ENCODE peak calls at places on chromosomes 3 and 15, in eight cellular contexts. One of them, this sample, is unnamed.

GRCh38 chr3:58577269-58577821 is at the start of gene FAM107A:
- DNase-seq in HepG2: no peak
- DNase-seq in left ventricle myocardium inferior: peak
- DNase-seq in RWPE2: no peak
- DNase-seq in stomach: peak
- DNase-seq in spleen: peak
- DNase-seq in cardiac fibroblast: peak
- DNase-seq in BJ: peak
- DNase-seq in this sample: peak

GRCh38 chr3:184543848-184544512 is 17.6 kb upstream of the EPHB3 start:
- DNase-seq in BJ: no peak
- DNase-seq in stomach: peak
- DNase-seq in spleen: peak
- DNase-seq in HepG2: peak
- DNase-seq in RWPE2: no peak
- DNase-seq in left ventricle myocardium inferior: peak
- DNase-seq in cardiac fibroblast: peak
- DNase-seq in this sample: peak

GRCh38 chr15:52233405-52233804 is 42.2 kb upstream of the GNB5 start:
- DNase-seq in BJ: no peak
- DNase-seq in RWPE2: no peak
- DNase-seq in spleen: no peak
- DNase-seq in cardiac fibroblast: no peak
- DNase-seq in left ventricle myocardium inferior: no peak
- DNase-seq in stomach: no peak
- DNase-seq in HepG2: no peak
- DNase-seq in this sample: no peak

GRCh38 chr3:134239538-134239937 is 11.1 kb downstream of the RYK start:
- DNase-seq in BJ: no peak
- DNase-seq in RWPE2: no peak
- DNase-seq in cardiac fibroblast: peak
- DNase-seq in HepG2: no peak
- DNase-seq in spleen: no peak
- DNase-seq in left ventricle myocardium inferior: no peak
- DNase-seq in stomach: no peak
- DNase-seq in this sample: peak

GRCh38 chr15:74304459-74304858 is 63.0 kb downstream of the CYP11A1 start:
- DNase-seq in stomach: no peak
- DNase-seq in RWPE2: no peak
- DNase-seq in left ventricle myocardium inferior: no peak
- DNase-seq in cardiac fibroblast: no peak
- DNase-seq in HepG2: no peak
- DNase-seq in BJ: no peak
- DNase-seq in spleen: no peak
- DNase-seq in this sample: no peak

GRCh38 chr3:13748500-13748899 is 131.4 kb downstream of the WNT7A start:
- DNase-seq in stomach: no peak
- DNase-seq in HepG2: no peak
- DNase-seq in RWPE2: no peak
- DNase-seq in spleen: no peak
- DNase-seq in left ventricle myocardium inferior: no peak
- DNase-seq in cardiac fibroblast: no peak
- DNase-seq in BJ: no peak
- DNase-seq in this sample: no peak

GRCh38 chr15:74809951-74810350 is 2.7 kb upstream of the LMAN1L start:
- DNase-seq in spleen: no peak
- DNase-seq in stomach: no peak
- DNase-seq in RWPE2: no peak
- DNase-seq in left ventricle myocardium inferior: no peak
- DNase-seq in BJ: no peak
- DNase-seq in HepG2: no peak
- DNase-seq in cardiac fibroblast: no peak
- DNase-seq in this sample: no peak

GRCh38 chr3:188348445-188349244 is 194.7 kb downstream of the LPP start:
- DNase-seq in BJ: peak
- DNase-seq in spleen: no peak
- DNase-seq in HepG2: peak
- DNase-seq in stomach: peak
- DNase-seq in left ventricle myocardium inferior: peak
- DNase-seq in RWPE2: peak
- DNase-seq in cardiac fibroblast: peak
- DNase-seq in this sample: peak

GRCh38 chr15:31472636-31473383 is 146.2 kb downstream of the KLF13 start:
- DNase-seq in left ventricle myocardium inferior: no peak
- DNase-seq in cardiac fibroblast: peak
- DNase-seq in BJ: no peak
- DNase-seq in stomach: peak
- DNase-seq in HepG2: no peak
- DNase-seq in spleen: peak
- DNase-seq in RWPE2: peak
- DNase-seq in this sample: no peak

GRCh38 chr15:96947296-96947695 is 616.8 kb downstream of the NR2F2 start:
- DNase-seq in BJ: no peak
- DNase-seq in spleen: no peak
- DNase-seq in cardiac fibroblast: no peak
- DNase-seq in HepG2: no peak
- DNase-seq in RWPE2: no peak
- DNase-seq in stomach: no peak
- DNase-seq in left ventricle myocardium inferior: no peak
- DNase-seq in this sample: no peak

GRCh38 chr15:58770519-58770856 is 614 bp upstream of the MINDY2 start:
- DNase-seq in stomach: no peak
- DNase-seq in left ventricle myocardium inferior: no peak
- DNase-seq in HepG2: no peak
- DNase-seq in spleen: no peak
- DNase-seq in cardiac fibroblast: peak
- DNase-seq in BJ: no peak
- DNase-seq in RWPE2: no peak
- DNase-seq in this sample: peak

GRCh38 chr3:194632211-194632982 is 822 bp downstream of the TMEM44 start:
- DNase-seq in spleen: peak
- DNase-seq in RWPE2: no peak
- DNase-seq in left ventricle myocardium inferior: peak
- DNase-seq in cardiac fibroblast: peak
- DNase-seq in HepG2: no peak
- DNase-seq in stomach: no peak
- DNase-seq in BJ: no peak
- DNase-seq in this sample: peak

GRCh38 chr15:25739687-25740121 is 123.4 kb downstream of the ATP10A start:
- DNase-seq in RWPE2: no peak
- DNase-seq in left ventricle myocardium inferior: no peak
- DNase-seq in HepG2: no peak
- DNase-seq in cardiac fibroblast: peak
- DNase-seq in spleen: no peak
- DNase-seq in BJ: no peak
- DNase-seq in stomach: no peak
- DNase-seq in this sample: no peak

GRCh38 chr3:196641278-196642058 is 2.0 kb downstream of the NRROS start:
- DNase-seq in BJ: no peak
- DNase-seq in HepG2: no peak
- DNase-seq in cardiac fibroblast: no peak
- DNase-seq in stomach: no peak
- DNase-seq in left ventricle myocardium inferior: no peak
- DNase-seq in RWPE2: no peak
- DNase-seq in spleen: no peak
- DNase-seq in this sample: no peak

GRCh38 chr3:179544981-179545645 is 17.6 kb upstream of the ACTL6A start:
- DNase-seq in BJ: peak
- DNase-seq in HepG2: no peak
- DNase-seq in cardiac fibroblast: peak
- DNase-seq in left ventricle myocardium inferior: no peak
- DNase-seq in RWPE2: no peak
- DNase-seq in spleen: no peak
- DNase-seq in stomach: no peak
- DNase-seq in this sample: peak

GRCh38 chr15:41876007-41876406 is 17.8 kb downstream of the SPTBN5 start:
- DNase-seq in BJ: no peak
- DNase-seq in stomach: no peak
- DNase-seq in RWPE2: no peak
- DNase-seq in cardiac fibroblast: no peak
- DNase-seq in left ventricle myocardium inferior: no peak
- DNase-seq in spleen: peak
- DNase-seq in HepG2: no peak
- DNase-seq in this sample: no peak

GRCh38 chr3:15513121-15513520 is 8.4 kb downstream of the COLQ start:
- DNase-seq in cardiac fibroblast: no peak
- DNase-seq in left ventricle myocardium inferior: no peak
- DNase-seq in HepG2: no peak
- DNase-seq in spleen: no peak
- DNase-seq in BJ: no peak
- DNase-seq in stomach: no peak
- DNase-seq in RWPE2: no peak
- DNase-seq in this sample: no peak

GRCh38 chr15:40582726-40583246 is 11.3 kb upstream of the KNL1 start:
- DNase-seq in stomach: no peak
- DNase-seq in cardiac fibroblast: no peak
- DNase-seq in left ventricle myocardium inferior: no peak
- DNase-seq in spleen: no peak
- DNase-seq in HepG2: peak
- DNase-seq in RWPE2: no peak
- DNase-seq in BJ: no peak
- DNase-seq in this sample: peak

GRCh38 chr3:195873971-195874370 is 34.4 kb downstream of the TNK2 start:
- DNase-seq in RWPE2: no peak
- DNase-seq in left ventricle myocardium inferior: no peak
- DNase-seq in spleen: no peak
- DNase-seq in cardiac fibroblast: peak
- DNase-seq in BJ: no peak
- DNase-seq in HepG2: no peak
- DNase-seq in stomach: peak
- DNase-seq in this sample: peak

DNA sequence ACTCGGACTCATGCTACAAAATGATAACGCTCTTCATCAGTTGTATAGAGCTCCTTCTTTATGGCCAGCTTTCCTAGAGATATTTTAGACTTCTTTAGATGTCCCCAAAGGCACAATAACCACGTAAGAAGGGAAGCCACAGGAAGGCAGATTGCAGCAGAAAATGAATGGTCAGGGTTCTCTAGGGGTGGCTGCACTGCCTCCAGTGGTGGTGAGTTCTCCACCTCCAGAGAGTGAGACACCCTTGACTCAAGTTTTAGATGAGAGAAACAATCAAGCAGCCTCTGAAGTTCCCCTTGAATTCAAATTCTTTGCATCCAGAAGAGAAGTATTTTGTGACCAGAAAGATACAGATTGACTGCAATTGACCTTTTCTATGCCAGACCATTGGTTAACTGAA is 191.5 kb downstream of the TP63 start:
- DNase-seq in cardiac fibroblast: no peak
- DNase-seq in BJ: no peak
- DNase-seq in left ventricle myocardium inferior: no peak
- DNase-seq in HepG2: no peak
- DNase-seq in RWPE2: no peak
- DNase-seq in spleen: no peak
- DNase-seq in stomach: no peak
- DNase-seq in this sample: no peak
- TF ChIP-seq CTCF in cardiac fibroblast: no peak
- TF ChIP-seq CTCF in BJ: no peak
- TF ChIP-seq CTCF in left ventricle myocardium inferior: peak
- TF ChIP-seq CTCF in HepG2: no peak
- TF ChIP-seq CTCF in RWPE2: no peak
- TF ChIP-seq CTCF in spleen: no peak
- TF ChIP-seq CTCF in stomach: no peak
- TF ChIP-seq CTCF in this sample: peak

GRCh38 chr3:10443272-10443671 is 62.1 kb downstream of the ATP2B2 start:
- DNase-seq in BJ: no peak
- DNase-seq in RWPE2: no peak
- DNase-seq in HepG2: no peak
- DNase-seq in cardiac fibroblast: no peak
- DNase-seq in spleen: peak
- DNase-seq in left ventricle myocardium inferior: no peak
- DNase-seq in stomach: no peak
- DNase-seq in this sample: no peak
- H3K4me3 ChIP-seq in BJ: no peak
- H3K4me3 ChIP-seq in RWPE2: no peak
- H3K4me3 ChIP-seq in HepG2: no peak
- H3K4me3 ChIP-seq in cardiac fibroblast: no peak
- H3K4me3 ChIP-seq in spleen: no peak
- H3K4me3 ChIP-seq in left ventricle myocardium inferior: no peak
- H3K4me3 ChIP-seq in stomach: no peak
- H3K4me3 ChIP-seq in this sample: no peak

GRCh38 chr3:10942806-10943205 is 49.7 kb upstream of the SLC6A1 start:
- DNase-seq in BJ: no peak
- DNase-seq in RWPE2: no peak
- DNase-seq in spleen: peak
- DNase-seq in stomach: no peak
- DNase-seq in cardiac fibroblast: no peak
- DNase-seq in HepG2: no peak
- DNase-seq in left ventricle myocardium inferior: no peak
- DNase-seq in this sample: no peak

GRCh38 chr3:10944866-10945265 is 47.7 kb upstream of the SLC6A1 start:
- DNase-seq in cardiac fibroblast: no peak
- DNase-seq in BJ: no peak
- DNase-seq in spleen: peak
- DNase-seq in left ventricle myocardium inferior: no peak
- DNase-seq in HepG2: no peak
- DNase-seq in stomach: no peak
- DNase-seq in RWPE2: no peak
- DNase-seq in this sample: no peak

GRCh38 chr3:10939556-10939955 is 53.0 kb upstream of the SLC6A1 start:
- DNase-seq in RWPE2: no peak
- DNase-seq in spleen: peak
- DNase-seq in left ventricle myocardium inferior: no peak
- DNase-seq in stomach: no peak
- DNase-seq in BJ: no peak
- DNase-seq in cardiac fibroblast: no peak
- DNase-seq in HepG2: no peak
- DNase-seq in this sample: no peak

GRCh38 chr3:10940106-10940505 is 52.4 kb upstream of the SLC6A1 start:
- DNase-seq in left ventricle myocardium inferior: no peak
- DNase-seq in cardiac fibroblast: no peak
- DNase-seq in BJ: no peak
- DNase-seq in RWPE2: no peak
- DNase-seq in stomach: no peak
- DNase-seq in spleen: peak
- DNase-seq in HepG2: no peak
- DNase-seq in this sample: peak

GRCh38 chr3:10941972-10942371 is 50.6 kb upstream of the SLC6A1 start:
- DNase-seq in RWPE2: no peak
- DNase-seq in BJ: no peak
- DNase-seq in HepG2: no peak
- DNase-seq in cardiac fibroblast: no peak
- DNase-seq in left ventricle myocardium inferior: no peak
- DNase-seq in stomach: no peak
- DNase-seq in spleen: peak
- DNase-seq in this sample: peak
- TF ChIP-seq CTCF in RWPE2: peak
- TF ChIP-seq CTCF in BJ: peak
- TF ChIP-seq CTCF in HepG2: peak
- TF ChIP-seq CTCF in cardiac fibroblast: peak
- TF ChIP-seq CTCF in left ventricle myocardium inferior: peak
- TF ChIP-seq CTCF in stomach: peak
- TF ChIP-seq CTCF in spleen: no peak
- TF ChIP-seq CTCF in this sample: peak

DNA sequence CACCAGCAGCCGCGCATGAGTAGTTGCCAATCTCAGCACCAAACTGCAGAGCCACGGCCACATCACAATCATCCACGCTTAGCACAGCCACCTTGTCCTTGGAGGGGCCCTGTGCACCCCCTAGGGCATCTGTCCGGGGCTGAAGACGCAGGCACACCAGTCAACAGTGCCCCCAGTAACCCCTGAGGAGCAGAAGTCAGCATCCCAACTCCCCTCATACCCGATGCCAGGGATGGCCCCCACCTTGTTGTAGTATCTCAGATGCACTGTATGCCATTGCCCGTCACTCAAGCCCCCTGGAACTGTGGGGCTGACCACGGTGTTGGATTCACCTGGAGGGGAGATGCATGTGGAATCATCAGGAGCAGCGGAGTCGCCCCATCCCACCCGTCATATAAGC is 7.6 kb downstream of the CELSR3 start:
- DNase-seq in left ventricle myocardium inferior: no peak
- DNase-seq in BJ: no peak
- DNase-seq in HepG2: no peak
- DNase-seq in RWPE2: no peak
- DNase-seq in spleen: no peak
- DNase-seq in cardiac fibroblast: no peak
- DNase-seq in stomach: no peak
- DNase-seq in this sample: no peak
- H3K4me3 ChIP-seq in left ventricle myocardium inferior: no peak
- H3K4me3 ChIP-seq in BJ: no peak
- H3K4me3 ChIP-seq in HepG2: no peak
- H3K4me3 ChIP-seq in RWPE2: no peak
- H3K4me3 ChIP-seq in spleen: no peak
- H3K4me3 ChIP-seq in cardiac fibroblast: no peak
- H3K4me3 ChIP-seq in stomach: no peak
- H3K4me3 ChIP-seq in this sample: no peak

This sample was measured in epithelial cell of esophagus.